ENCODE peak calls at places on chromosomes 6 and 20, in nine cellular contexts. Y, Q, O, U, D, H, W, P and X are unnamed samples.

GRCh38 chr20:24700166-24700860 is 230.9 kb downstream of the SYNDIG1 start:
- DNase-seq in Y (peak), Q (no peak), H (no peak), D (no peak), O (no peak), W (no peak), P (no peak), U (no peak), X (no peak)

GRCh38 chr6:146358341-146359046 is 185.1 kb upstream of the RAB32 start:
- DNase-seq in D (no peak), Q (no peak), W (peak), Y (no peak), H (no peak), P (no peak), O (no peak), U (no peak), X (no peak)

GRCh38 chr6:148509152-148509571 is 166.5 kb downstream of the SASH1 start:
- DNase-seq in W (peak), Q (no peak), H (no peak), Y (no peak), O (no peak), P (no peak), D (no peak), U (no peak), X (no peak)

GRCh38 chr6:35219683-35220326 is 6.0 kb downstream of the SCUBE3 start:
- DNase-seq in D (no peak), U (no peak), O (no peak), Q (no peak), P (no peak), Y (no peak), W (no peak), H (no peak), X (no peak)

GRCh38 chr6:43990627-43991619 is 136.3 kb downstream of the MRPL14 start:
- DNase-seq in D (peak), U (no peak), W (no peak), O (no peak), Q (no peak), Y (no peak), H (no peak), P (peak), X (no peak)

GRCh38 chr20:25339608-25340007 is 51.0 kb downstream of the ABHD12 start:
- DNase-seq in O (no peak), Q (no peak), D (peak), H (no peak), U (no peak), P (no peak), W (no peak), Y (no peak), X (no peak)

GRCh38 chr20:4817230-4817671 is 95.5 kb downstream of the PRND start:
- DNase-seq in D (no peak), U (no peak), W (peak), Y (no peak), O (no peak), Q (no peak), P (no peak), H (no peak), X (no peak)

GRCh38 chr6:140346461-140346860 is 972.0 kb upstream of the CITED2 start:
- DNase-seq in W (peak), Y (no peak), H (no peak), U (no peak), D (no peak), Q (no peak), P (peak), O (no peak), X (no peak)

GRCh38 chr6:122033564-122034181 is 365.8 kb upstream of the HSF2 start:
- DNase-seq in U (no peak), O (no peak), H (peak), W (peak), D (no peak), Y (no peak), Q (peak), P (no peak), X (peak)

GRCh38 chr20:59988141-59988540 is 29.9 kb downstream of the CDH26 start:
- DNase-seq in P (no peak), Y (no peak), O (no peak), D (no peak), H (no peak), U (peak), Q (no peak), W (peak), X (no peak)

GRCh38 chr6:165573671-165574070 is 89.4 kb downstream of the PDE10A start:
- DNase-seq in D (no peak), P (peak), O (peak), H (no peak), U (no peak), Y (peak), Q (no peak), W (no peak), X (no peak)

GRCh38 chr6:149567846-149568585 is 1.8 kb downstream of the GINM1 start:
- DNase-seq in U (no peak), D (no peak), O (no peak), H (peak), P (no peak), Y (no peak), Q (no peak), W (no peak), X (peak)

GRCh38 chr6:149566372-149567193 is at the start of gene GINM1:
- DNase-seq in D (peak), U (peak), W (peak), H (peak), O (peak), Y (peak), Q (peak), P (peak), X (peak)

GRCh38 chr6:122789862-122790739 is 1.0 kb downstream of the SMPDL3A start:
- DNase-seq in H (no peak), W (no peak), D (no peak), Y (no peak), U (peak), P (no peak), O (peak), Q (peak), X (peak)

GRCh38 chr6:21033575-21034026 is 499.3 kb downstream of the CDKAL1 start:
- DNase-seq in Y (no peak), W (peak), O (peak), U (peak), P (peak), D (no peak), Q (no peak), H (no peak), X (no peak)

GRCh38 chr6:39804666-39805065 is 12.5 kb downstream of the DAAM2 start:
- DNase-seq in Q (no peak), O (no peak), W (peak), U (no peak), H (no peak), P (no peak), D (no peak), Y (no peak), X (no peak)

GRCh38 chr6:7691675-7692452 is 34.0 kb upstream of the BMP6 start:
- DNase-seq in H (no peak), Y (no peak), D (peak), Q (no peak), U (peak), W (peak), O (no peak), P (no peak), X (no peak)

GRCh38 chr6:140201787-140202458 is 827.5 kb upstream of the CITED2 start:
- DNase-seq in P (no peak), Y (no peak), D (no peak), O (no peak), Q (no peak), H (no peak), U (no peak), W (no peak), X (no peak)

GRCh38 chr6:5677219-5678000 is 329.3 kb downstream of the NRN1 start:
- DNase-seq in H (no peak), D (peak), P (no peak), Y (no peak), U (no peak), Q (no peak), O (no peak), W (no peak), X (no peak)

GRCh38 chr20:48523191-48523757 is 304.5 kb downstream of the PREX1 start:
- DNase-seq in U (peak), O (no peak), W (peak), D (no peak), H (peak), Q (peak), Y (no peak), P (no peak), X (peak)

GRCh38 chr6:129755787-129756186 is 45.8 kb upstream of the ARHGAP18 start:
- DNase-seq in Y (no peak), W (no peak), H (no peak), O (no peak), Q (no peak), P (no peak), D (no peak), U (no peak), X (no peak)

GRCh38 chr6:111566873-111567517 is 38.7 kb downstream of the TRAF3IP2 start:
- DNase-seq in P (no peak), H (no peak), Y (no peak), O (no peak), D (no peak), W (no peak), Q (peak), U (no peak), X (no peak)

GRCh38 chr6:52551483-52552277 is 25.2 kb downstream of the TRAM2 start:
- DNase-seq in Q (peak), U (peak), P (no peak), Y (peak), O (peak), D (peak), H (no peak), W (peak), X (no peak)

GRCh38 chr6:112337209-112337638 is 9.9 kb upstream of the RFPL4B start:
- DNase-seq in Y (no peak), Q (peak), U (peak), D (no peak), H (peak), P (peak), W (peak), O (peak), X (no peak)

GRCh38 chr6:139647001-139647400 is 272.6 kb upstream of the CITED2 start:
- DNase-seq in Y (no peak), W (no peak), P (no peak), Q (no peak), O (no peak), U (no peak), H (no peak), D (no peak), X (no peak)

GRCh38 chr6:37516076-37516919 is 16.6 kb upstream of the CCDC167 start:
- DNase-seq in D (peak), Q (no peak), W (no peak), O (peak), Y (no peak), U (peak), P (no peak), H (peak), X (peak)

GRCh38 chr6:108434222-108434621 is 126.5 kb upstream of the FOXO3 start:
- DNase-seq in O (no peak), Y (no peak), W (no peak), P (no peak), Q (no peak), U (no peak), H (no peak), D (no peak), X (no peak)
- TF ChIP-seq CTCF in O (no peak), Y (no peak), W (no peak), P (no peak), Q (no peak), U (no peak), H (no peak), D (no peak), X (no peak)

GRCh38 chr20:46406200-46406985 is at the start of gene ELMO2:
- DNase-seq in U (peak), Y (peak), Q (peak), D (peak), O (peak), H (peak), P (peak), W (peak), X (peak)
- TF ChIP-seq CTCF in U (peak), Y (peak), Q (no peak), D (peak), O (peak), H (no peak), P (no peak), W (peak), X (no peak)

GRCh38 chr6:79084693-79085092 is 6.6 kb upstream of the PHIP start:
- DNase-seq in H (no peak), D (no peak), Y (no peak), U (no peak), P (no peak), Q (no peak), O (no peak), W (no peak), X (no peak)
- TF ChIP-seq CTCF in H (no peak), D (no peak), Y (no peak), U (no peak), P (no peak), Q (no peak), O (no peak), W (no peak), X (no peak)

GRCh38 chr6:25038300-25038699 is 102.5 kb upstream of the RIPOR2 start:
- DNase-seq in O (no peak), W (no peak), Y (no peak), U (no peak), D (no peak), H (no peak), P (no peak), Q (no peak), X (no peak)

GRCh38 chr6:25038992-25039391 is 103.2 kb upstream of the RIPOR2 start:
- DNase-seq in H (peak), P (no peak), O (no peak), W (no peak), Q (no peak), Y (no peak), U (no peak), D (no peak), X (no peak)

GRCh38 chr6:25042984-25043725 is 107.4 kb upstream of the RIPOR2 start:
- DNase-seq in O (no peak), P (no peak), D (no peak), H (no peak), Y (no peak), Q (no peak), W (no peak), U (no peak), X (no peak)

GRCh38 chr6:25041676-25042598 is 106.2 kb upstream of the RIPOR2 start:
- DNase-seq in U (no peak), D (peak), P (no peak), O (no peak), Q (no peak), Y (no peak), W (no peak), H (peak), X (peak)

GRCh38 chr6:25042599-25042936 is 106.8 kb upstream of the RIPOR2 start:
- DNase-seq in Y (no peak), H (peak), W (no peak), U (no peak), O (no peak), P (no peak), D (no peak), Q (no peak), X (no peak)
- TF ChIP-seq CTCF in Y (no peak), H (peak), W (no peak), U (no peak), O (no peak), P (no peak), D (no peak), Q (no peak), X (peak)

GRCh38 chr20:43681468-43681942 is 14.6 kb downstream of the MYBL2 start:
- DNase-seq in Y (no peak), W (no peak), H (peak), Q (no peak), P (no peak), D (peak), O (peak), U (no peak), X (peak)
- TF ChIP-seq CTCF in Y (no peak), W (peak), H (peak), Q (no peak), P (no peak), D (no peak), O (peak), U (no peak), X (peak)

DNA sequence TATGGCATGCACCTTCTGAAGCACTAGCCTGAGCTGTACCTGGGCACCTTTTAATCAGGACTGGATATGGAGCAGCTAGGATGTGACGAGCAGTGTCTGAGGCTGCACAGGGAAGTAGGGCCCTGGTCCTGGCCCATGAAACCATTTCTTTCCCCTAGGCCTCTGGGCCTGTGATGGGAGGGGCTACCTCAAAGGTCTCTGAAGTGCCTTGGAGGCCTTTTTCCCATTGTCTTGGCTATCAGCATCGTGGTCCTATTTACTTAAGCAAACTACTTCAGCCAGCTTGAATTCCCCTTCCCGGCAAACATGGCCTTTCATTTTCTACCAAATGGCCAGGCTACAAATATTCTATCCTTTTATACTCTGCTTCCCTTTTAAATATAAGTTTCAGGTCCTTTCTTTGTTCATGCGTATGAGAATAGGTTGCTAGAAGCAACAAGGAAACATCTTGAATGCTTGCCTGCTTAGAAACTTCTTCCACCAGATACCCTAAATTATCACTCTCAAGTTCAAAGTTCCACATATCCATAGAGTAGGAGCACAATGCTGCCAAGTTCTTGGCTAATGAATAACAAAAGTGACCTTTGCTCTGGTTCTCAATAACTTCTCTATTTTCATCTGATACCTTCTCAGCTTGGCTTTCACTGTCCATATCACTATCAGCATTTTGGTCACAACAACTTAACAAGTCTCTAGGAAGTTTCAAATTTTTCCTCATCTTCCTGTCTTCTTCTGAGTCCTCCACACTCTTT is 673.1 kb downstream of the HTR1B start:
- DNase-seq in W (no peak), Y (no peak), D (no peak), Q (no peak), U (no peak), H (no peak), O (no peak), P (no peak), X (no peak)
- TF ChIP-seq CTCF in W (no peak), Y (no peak), D (no peak), Q (no peak), U (no peak), H (no peak), O (no peak), P (no peak), X (no peak)

DNA sequence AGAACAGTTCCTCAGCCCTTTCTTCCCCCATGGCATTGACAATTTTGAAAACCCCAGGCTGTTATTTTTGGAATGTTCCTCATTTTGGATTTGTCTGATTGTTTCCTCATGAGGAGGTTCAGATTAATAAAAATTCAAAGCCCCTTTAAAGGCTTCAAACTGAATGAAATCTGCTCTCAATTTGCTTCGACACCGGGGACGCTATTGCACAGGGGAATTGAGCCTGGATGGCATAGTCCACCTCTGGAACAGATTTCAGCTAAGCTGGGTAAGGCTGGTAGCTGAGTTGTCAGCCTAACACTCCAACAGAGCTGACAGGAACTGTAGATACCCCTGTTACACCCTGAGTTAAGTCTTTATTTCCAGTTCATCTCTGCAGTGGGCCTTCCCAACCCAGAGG is 73.4 kb upstream of the PAX1 start:
- DNase-seq in Y (no peak), H (no peak), W (no peak), O (no peak), U (no peak), Q (no peak), D (no peak), P (no peak), X (no peak)
- TF ChIP-seq CTCF in Y (no peak), H (peak), W (no peak), O (no peak), U (no peak), Q (no peak), D (no peak), P (no peak), X (no peak)

DNA sequence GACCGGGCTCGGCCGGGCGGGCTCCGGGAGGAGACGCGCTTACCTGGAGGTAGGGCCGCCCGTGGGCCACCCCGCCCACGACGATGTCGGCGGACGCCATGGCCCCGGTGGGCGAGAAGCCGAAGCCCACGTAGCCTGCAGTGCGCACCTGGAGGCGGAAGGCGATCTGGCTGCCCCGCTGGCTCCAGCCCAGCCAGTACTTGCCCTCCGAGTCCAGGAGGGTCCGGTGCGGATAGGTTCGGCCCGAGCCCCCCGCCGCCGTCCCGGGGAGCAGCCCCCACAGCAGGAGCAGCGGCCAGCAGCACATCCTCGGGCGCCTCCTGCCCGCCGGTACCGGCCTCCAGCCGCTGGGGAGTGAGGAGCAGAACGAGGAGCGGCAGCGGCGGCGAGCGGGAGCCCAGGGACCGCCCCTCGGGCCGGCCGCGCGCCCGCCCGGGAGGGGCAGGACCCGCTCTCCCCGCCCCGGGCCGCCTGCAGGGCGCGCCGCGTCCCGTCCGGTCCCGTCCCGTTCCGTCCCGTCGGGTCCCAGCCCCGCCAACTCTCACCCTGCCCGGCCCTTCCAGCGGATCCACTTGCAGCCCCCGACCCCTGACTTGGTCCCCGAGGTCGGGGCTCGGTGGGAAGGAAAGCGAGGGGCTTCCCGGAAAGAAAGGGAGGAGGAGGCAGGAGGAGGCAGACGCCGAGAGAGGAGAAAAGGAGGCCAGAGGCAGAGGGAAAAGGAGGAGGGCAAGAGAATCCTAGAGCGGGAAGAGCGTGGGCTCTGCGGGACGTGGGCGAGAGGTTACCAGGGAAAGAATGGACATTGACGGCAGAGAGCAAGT is at the start of gene MOXD1:
- DNase-seq in Y (peak), H (no peak), P (no peak), U (peak), W (peak), O (peak), Q (peak), D (peak), X (peak)
- TF ChIP-seq CTCF in Y (no peak), H (no peak), P (no peak), U (no peak), W (no peak), O (peak), Q (no peak), D (no peak), X (peak)